ENCODE peak calls at places on chromosomes 4 and X, in five cellular contexts. I is cardiac muscle cell, P is PC-3, O is sigmoid colon, R is right lobe of liver. Z is an unnamed sample.

GRCh38 chrX:10512258-10512657 is 108.1 kb downstream of the MID1 start:
- DNase-seq in I (no peak), P (peak), O (no peak), R (no peak), Z (peak)

GRCh38 chrX:32893751-32894150 is 317.6 kb downstream of the DMD start:
- DNase-seq in I (no peak), P (no peak), O (no peak), R (no peak), Z (no peak)

GRCh38 chrX:31836479-31836878 is 764.6 kb upstream of the FTHL17 start:
- DNase-seq in I (no peak), P (no peak), O (no peak), R (no peak), Z (no peak)

GRCh38 chr4:54937501-54937900 is 187.9 kb downstream of the KDR start:
- DNase-seq in I (no peak), P (peak), O (no peak), R (no peak), Z (peak)

GRCh38 chr4:14168919-14169318 is 541.4 kb upstream of the BOD1L1 start:
- DNase-seq in I (peak), P (peak), O (no peak), R (peak), Z (peak)

GRCh38 chrX:55668084-55668483 is 44.9 kb downstream of the FOXR2 start:
- DNase-seq in I (no peak), P (no peak), O (no peak), R (no peak), Z (no peak)

GRCh38 chr4:127731406-127731805 is 1.2 kb downstream of the SLC25A31 start:
- DNase-seq in I (no peak), P (no peak), O (no peak), R (no peak), Z (no peak)

GRCh38 chr4:20645231-20645630 is 55.0 kb upstream of the PACRGL start:
- DNase-seq in I (no peak), P (peak), O (no peak), R (no peak), Z (no peak)

GRCh38 chr4:16544251-16544721 is 318.0 kb upstream of the TAPT1 start:
- DNase-seq in I (no peak), P (no peak), O (peak), R (no peak), Z (no peak)

GRCh38 chr4:76153356-76153755 is 5.2 kb upstream of the NUP54 start:
- DNase-seq in I (no peak), P (no peak), O (no peak), R (no peak), Z (no peak)

DNA sequence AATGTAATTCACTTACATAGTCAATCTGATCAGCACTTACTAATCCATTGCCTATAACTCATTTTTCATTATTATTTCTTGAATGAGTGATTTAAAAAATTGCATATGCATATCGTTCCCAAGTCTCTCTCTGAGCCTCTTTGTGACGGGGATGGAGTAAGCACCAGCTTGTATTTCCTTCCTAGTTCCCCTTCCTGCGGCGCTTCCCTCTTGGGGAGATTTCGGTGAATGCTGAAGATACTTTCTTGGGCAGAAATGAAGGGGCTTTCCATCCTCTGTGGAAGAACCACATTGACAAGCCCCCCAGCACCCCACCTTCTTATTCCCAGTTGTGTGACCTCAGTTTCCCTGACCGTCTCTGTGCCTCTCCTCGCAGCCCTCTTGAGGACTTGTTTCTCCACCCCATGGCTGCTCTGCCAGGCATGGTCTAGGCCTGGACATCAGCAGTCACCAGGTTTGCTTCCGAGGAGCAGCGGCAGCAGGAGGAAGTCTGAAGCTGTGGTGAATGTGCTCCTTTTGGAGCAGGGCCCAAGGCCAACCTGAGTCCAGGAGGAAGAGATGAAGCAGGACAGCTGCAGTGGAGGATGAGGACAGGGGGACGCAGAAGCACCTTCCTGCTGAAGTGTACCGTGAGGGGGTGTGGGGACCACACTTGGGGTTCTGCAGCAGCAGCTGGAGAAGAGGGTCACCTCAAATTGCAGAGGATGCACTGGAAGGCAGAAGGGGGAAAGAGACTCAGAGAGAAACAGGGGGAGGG is 124.9 kb downstream of the IRF2 start:
- DNase-seq in I (no peak), P (no peak), O (no peak), R (peak), Z (no peak)
- TF ChIP-seq CTCF in I (no peak), P (no peak), O (no peak), R (no peak), Z (no peak)

GRCh38 chr4:112509243-112510190 is 6.5 kb downstream of the NEUROG2 start:
- DNase-seq in I (no peak), P (peak), O (no peak), R (no peak), Z (no peak)
- H3K4me3 ChIP-seq in I (no peak), P (peak), O (peak), R (no peak), Z (no peak)

DNA sequence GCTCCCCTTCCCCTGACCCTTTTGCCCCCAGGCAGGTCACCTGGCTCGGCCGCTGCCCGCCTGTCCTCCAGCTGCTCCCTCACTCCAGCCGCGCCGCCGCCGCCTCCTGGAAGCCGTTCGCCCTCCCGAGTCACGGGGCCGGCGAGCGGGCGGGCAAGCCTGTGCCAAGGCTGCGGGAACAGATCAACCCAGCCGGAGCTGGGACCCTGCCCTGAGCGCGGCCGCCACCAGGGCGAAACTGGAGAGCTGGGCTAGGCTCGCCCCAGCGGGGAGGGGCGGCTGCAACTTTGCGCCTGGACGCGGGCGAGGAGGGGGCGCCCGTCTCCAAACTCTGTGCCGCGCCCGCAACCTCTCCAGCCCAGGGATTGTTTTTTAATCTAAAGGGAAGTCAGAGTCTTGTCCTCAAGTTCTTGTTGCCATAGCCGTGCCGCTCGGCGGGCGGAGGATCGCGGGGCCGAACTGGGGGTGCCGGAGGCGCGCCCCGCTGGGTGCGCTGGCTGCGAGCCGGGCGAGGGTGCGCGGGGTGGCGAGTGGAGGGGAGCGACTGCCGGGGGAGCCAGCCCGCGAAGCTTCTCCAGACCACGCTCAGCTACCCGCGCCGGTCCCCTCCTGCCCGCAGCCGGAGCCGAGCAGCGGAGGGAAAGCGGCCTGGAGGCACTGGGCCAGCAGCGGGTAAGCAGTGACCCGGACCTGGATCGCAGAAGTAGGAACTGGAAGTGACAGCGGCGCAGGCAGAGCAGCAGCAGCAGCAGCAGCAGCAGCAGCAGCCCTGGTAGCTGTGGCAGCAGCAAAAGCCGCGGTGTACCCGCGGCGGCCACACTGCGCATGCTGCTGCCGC is 13.4 kb downstream of the ARHGEF6 start:
- DNase-seq in I (peak), P (peak), O (peak), R (peak), Z (peak)
- TF ChIP-seq CTCF in I (no peak), P (peak), O (peak), R (no peak), Z (peak)

GRCh38 chr4:166172619-166173018 is 299.6 kb downstream of the TLL1 start:
- DNase-seq in I (no peak), P (no peak), O (no peak), R (no peak), Z (no peak)
- H3K4me3 ChIP-seq in I (no peak), P (no peak), O (no peak), R (no peak), Z (no peak)

DNA sequence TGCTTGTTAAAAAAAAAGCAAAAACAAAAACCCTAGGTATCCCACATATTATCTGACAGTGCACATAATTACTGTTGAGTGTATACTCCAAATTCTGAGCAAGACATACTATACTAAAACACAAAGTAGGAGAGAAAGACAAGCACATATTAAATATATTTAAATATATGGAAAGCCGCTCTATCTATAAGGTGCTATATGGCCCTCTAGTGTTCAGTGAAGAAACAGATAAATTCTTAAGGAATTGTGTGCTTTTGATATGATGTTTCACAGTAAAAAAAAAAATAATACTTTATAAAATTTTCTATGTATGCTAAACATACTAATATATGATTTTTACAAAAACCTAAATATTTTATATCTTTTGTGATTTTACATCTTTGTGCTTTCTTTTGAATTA is 137.8 kb downstream of the FBXW7 start:
- DNase-seq in I (peak), P (peak), O (no peak), R (no peak), Z (peak)
- TF ChIP-seq CTCF in I (peak), P (peak), O (peak), R (no peak), Z (peak)

DNA sequence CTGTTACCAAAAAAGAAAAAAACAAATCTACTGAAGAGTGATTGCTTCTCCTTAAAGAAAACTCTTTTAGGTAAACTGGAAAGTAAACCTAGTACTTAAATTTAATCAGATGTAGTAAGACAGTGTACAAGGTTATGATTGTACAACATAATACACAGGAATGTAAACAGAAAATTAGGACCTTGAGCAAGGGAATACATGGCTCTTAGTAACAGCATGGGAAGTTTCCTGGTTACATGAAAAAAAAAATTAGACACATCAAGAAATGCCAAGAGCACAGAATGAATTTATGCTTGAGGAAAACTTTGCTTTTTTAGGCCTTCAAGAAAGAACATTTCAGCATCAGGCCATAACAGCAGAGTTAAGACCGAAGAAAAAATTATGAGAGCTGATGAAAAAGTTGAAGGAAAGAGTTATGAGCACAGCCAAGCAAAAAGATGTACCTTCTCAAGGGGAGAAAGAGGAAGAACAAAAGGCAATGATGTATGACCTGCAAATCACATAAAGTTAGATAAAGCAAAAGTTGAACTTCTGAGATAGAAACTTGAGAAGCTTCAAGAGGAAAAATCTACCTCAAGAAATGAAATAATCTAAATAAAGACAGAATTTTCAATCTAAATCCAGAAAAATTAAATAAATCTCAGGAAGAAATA is 311.6 kb downstream of the GALNTL6 start:
- DNase-seq in I (no peak), P (no peak), O (no peak), R (no peak), Z (no peak)
- H3K4me3 ChIP-seq in I (no peak), P (no peak), O (no peak), R (no peak), Z (no peak)

DNA sequence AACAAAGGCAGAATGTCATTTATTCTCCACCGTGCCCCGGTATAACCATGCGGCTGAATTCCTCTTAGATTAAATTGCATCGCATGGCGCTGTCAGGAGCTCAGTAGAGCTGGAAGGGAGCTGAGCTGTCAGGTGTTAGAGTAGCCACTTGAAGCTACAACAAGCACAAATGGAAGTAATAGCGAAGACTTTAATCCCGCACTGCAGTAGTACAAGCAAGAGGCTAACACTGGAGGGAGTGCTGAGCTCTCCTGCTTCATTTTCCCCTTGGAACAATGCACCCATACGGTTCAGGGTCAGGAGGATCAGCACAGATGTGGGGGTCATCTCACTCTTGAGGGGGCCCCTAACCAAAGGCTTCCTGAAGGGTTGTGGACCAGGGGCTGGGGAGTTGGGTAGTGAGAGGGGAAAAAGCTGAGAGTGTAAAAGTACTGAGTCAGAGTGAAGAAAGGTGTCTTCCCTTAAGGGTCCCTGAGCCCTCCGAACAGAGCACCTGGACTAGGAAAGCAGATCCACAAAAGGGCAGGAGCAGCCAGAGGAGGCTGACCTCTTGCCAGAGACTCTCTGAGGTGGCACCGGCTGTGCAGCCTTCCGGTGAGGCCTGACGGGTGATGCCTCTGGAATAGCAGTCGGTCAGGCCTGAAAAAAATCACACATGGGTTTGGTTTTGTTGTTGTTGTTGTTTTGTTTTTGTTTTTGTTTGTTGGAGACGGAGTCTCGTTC is 36.0 kb upstream of the CBR4 start:
- DNase-seq in I (peak), P (no peak), O (no peak), R (no peak), Z (no peak)
- TF ChIP-seq CTCF in I (peak), P (no peak), O (no peak), R (no peak), Z (peak)

DNA sequence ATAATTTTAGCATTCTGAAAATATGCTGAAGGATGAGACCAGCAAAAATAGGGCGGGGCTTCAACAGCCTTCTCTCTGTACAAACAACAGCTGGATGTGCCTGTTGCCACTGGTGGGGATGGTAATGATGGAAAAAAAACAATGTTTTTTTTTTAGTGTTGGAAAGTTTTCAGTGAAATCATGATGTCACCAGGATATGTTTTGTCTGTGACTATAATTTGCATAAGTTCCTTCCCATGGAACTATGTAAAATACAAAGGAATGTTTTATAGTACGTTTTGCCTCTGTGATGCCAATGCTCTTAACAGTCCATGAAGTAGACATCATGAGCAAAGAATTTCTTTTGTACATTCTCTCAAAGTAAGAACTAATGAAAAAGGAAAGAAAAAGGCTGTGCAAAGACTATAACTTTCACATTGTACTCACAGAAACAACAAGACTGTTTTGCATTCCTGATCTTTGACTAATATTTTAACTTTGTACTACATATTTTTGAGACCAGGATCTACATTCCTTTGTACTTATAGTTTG is 589.7 kb downstream of the SPRY1 start:
- DNase-seq in I (no peak), P (peak), O (peak), R (no peak), Z (peak)
- H3K4me3 ChIP-seq in I (no peak), P (peak), O (no peak), R (no peak), Z (no peak)

GRCh38 chr4:8238061-8238511 is 31.5 kb upstream of the HTRA3 start:
- DNase-seq in I (no peak), P (no peak), O (no peak), R (peak), Z (no peak)

GRCh38 chr4:8239661-8240060 is 29.9 kb upstream of the HTRA3 start:
- DNase-seq in I (no peak), P (no peak), O (no peak), R (no peak), Z (no peak)

GRCh38 chr4:8239226-8239625 is 30.3 kb upstream of the HTRA3 start:
- DNase-seq in I (no peak), P (no peak), O (no peak), R (no peak), Z (no peak)

GRCh38 chr4:8237256-8237989 is 32.1 kb upstream of the HTRA3 start:
- DNase-seq in I (no peak), P (no peak), O (no peak), R (peak), Z (no peak)

DNA sequence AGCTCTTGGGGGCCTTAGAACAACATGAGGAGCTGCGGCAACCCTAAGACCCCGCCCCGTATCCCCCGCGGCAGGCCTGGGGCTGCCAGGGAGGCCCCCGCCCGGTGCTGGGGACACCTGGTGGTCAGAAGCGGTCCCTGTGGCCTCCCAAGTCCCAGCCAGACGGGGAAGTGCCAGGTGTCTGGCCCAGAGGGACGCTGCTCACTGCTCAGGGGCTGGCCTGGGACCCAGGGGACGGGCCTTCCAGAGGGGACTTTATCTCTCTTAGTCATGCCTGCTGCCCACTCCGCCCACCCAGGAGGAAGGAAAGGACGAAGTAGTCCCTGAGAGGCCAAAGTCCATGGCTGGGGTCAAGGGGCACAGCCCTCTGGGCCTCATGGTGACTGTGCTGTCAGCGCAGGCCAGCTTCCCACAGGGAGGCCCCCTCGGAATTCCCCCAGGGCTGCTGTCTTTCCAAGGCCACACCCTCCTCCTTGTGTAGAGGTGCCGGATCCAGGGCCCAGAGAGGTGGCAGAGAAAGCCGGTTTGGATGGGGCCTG is 31.0 kb upstream of the HTRA3 start:
- DNase-seq in I (peak), P (peak), O (no peak), R (no peak), Z (no peak)
- TF ChIP-seq CTCF in I (peak), P (peak), O (no peak), R (peak), Z (peak)